ENCODE peak calls at places on chromosomes 2 and 18, in five cellular contexts. M is heart left ventricle; R is CD8-positive, alpha-beta memory T cell; J is transverse colon; V is neural progenitor cell. B is an unnamed sample. For H3K9me3, the result is how much of the 10 kb centered on the place peaks cover.

GRCh38 chr2:83071352-83071751 is 1387.7 kb downstream of the SUCLG1 start:
- DNase-seq in V (no peak), M (no peak), J (no peak), R (no peak), B (no peak)

GRCh38 chr2:207139551-207139950 is 26.2 kb downstream of the KLF7 start:
- DNase-seq in M (no peak), J (no peak), R (no peak), V (no peak), B (no peak)

GRCh38 chr18:48182779-48183178 is 226.4 kb downstream of the ZBTB7C start:
- DNase-seq in R (no peak), M (no peak), V (no peak), J (no peak), B (no peak)

GRCh38 chr2:778680-779350 is 101.6 kb upstream of the TMEM18 start:
- DNase-seq in R (no peak), J (no peak), V (no peak), M (no peak), B (no peak)

GRCh38 chr2:129428086-129428660 is 551.3 kb upstream of the RAB6C start:
- DNase-seq in M (no peak), V (no peak), J (no peak), R (no peak), B (no peak)

GRCh38 chr18:3329471-3329870 is 67.5 kb downstream of the MYL12B start:
- DNase-seq in V (no peak), R (no peak), J (no peak), M (no peak), B (no peak)

GRCh38 chr2:229922449-229923386 is at the start of gene FBXO36:
- DNase-seq in M (peak), V (peak), R (no peak), J (peak), B (peak)

GRCh38 chr18:67951166-67951565 is 434.6 kb upstream of the DSEL start:
- DNase-seq in J (no peak), V (no peak), R (no peak), M (no peak), B (no peak)

GRCh38 chr2:231856959-231857358 is 69.2 kb downstream of the NPPC start:
- DNase-seq in J (no peak), M (no peak), R (no peak), V (no peak), B (no peak)

GRCh38 chr18:62566199-62566598 is 43.4 kb downstream of the ZCCHC2 start:
- DNase-seq in M (no peak), J (peak), R (no peak), V (peak), B (no peak)

GRCh38 chr2:181892795-181893435 is 1.4 kb downstream of the ITPRID2 start:
- DNase-seq in R (no peak), J (no peak), M (no peak), V (no peak), B (no peak)

GRCh38 chr2:69505710-69506109 is 68.5 kb upstream of the NFU1 start:
- DNase-seq in R (no peak), V (no peak), J (no peak), M (no peak), B (no peak)

GRCh38 chr2:42234056-42234455 is 64.9 kb downstream of the EML4 start:
- DNase-seq in V (no peak), R (no peak), J (no peak), M (no peak), B (no peak)

GRCh38 chr2:196601430-196602306 is 37.8 kb upstream of the CCDC150 start:
- DNase-seq in M (peak), V (no peak), J (no peak), R (no peak), B (peak)

GRCh38 chr18:55283309-55283708 is 304.7 kb downstream of the TCF4 start:
- DNase-seq in J (no peak), V (no peak), M (no peak), R (no peak), B (no peak)

GRCh38 chr18:78666666-78667335 is 312.8 kb upstream of the SALL3 start:
- DNase-seq in V (no peak), J (no peak), M (no peak), R (no peak), B (no peak)
- H3K9me3 ChIP-seq in V (under half), J (under half), M (under half), R (under half), B (under half)

GRCh38 chr2:37788602-37789209 is 117.3 kb upstream of the CDC42EP3 start:
- DNase-seq in J (no peak), V (no peak), R (no peak), M (no peak), B (no peak)

GRCh38 chr2:37784071-37784758 is 112.8 kb upstream of the CDC42EP3 start:
- DNase-seq in R (no peak), M (no peak), V (no peak), J (no peak), B (no peak)

GRCh38 chr2:37786153-37786809 is 114.8 kb upstream of the CDC42EP3 start:
- DNase-seq in M (no peak), V (no peak), J (no peak), R (no peak), B (no peak)

GRCh38 chr2:37784759-37785149 is 113.3 kb upstream of the CDC42EP3 start:
- DNase-seq in J (no peak), V (no peak), R (no peak), M (no peak), B (no peak)

DNA sequence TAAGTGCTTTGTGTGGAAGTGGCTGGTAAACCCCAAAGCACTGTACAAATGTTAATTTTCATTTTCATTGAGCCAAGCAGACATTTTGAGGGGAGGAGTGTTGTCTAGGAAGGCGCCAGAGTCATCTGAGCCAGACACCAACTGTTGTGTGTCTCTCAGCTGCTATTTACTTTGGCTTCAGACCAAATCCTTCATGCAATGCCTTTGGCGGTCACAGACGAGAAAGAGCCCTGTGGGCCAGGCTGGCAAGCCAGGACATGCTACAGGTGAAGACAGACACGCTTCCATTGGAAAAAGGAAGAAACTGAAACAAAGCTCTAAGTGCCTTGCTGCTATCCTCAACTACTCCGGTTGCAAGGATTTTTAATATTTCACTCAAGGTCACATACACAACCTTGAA is 115.4 kb upstream of the CDC42EP3 start:
- DNase-seq in V (no peak), J (peak), R (no peak), M (no peak), B (no peak)
- H3K27ac ChIP-seq in V (no peak), J (peak), R (no peak), M (no peak), B (no peak)

DNA sequence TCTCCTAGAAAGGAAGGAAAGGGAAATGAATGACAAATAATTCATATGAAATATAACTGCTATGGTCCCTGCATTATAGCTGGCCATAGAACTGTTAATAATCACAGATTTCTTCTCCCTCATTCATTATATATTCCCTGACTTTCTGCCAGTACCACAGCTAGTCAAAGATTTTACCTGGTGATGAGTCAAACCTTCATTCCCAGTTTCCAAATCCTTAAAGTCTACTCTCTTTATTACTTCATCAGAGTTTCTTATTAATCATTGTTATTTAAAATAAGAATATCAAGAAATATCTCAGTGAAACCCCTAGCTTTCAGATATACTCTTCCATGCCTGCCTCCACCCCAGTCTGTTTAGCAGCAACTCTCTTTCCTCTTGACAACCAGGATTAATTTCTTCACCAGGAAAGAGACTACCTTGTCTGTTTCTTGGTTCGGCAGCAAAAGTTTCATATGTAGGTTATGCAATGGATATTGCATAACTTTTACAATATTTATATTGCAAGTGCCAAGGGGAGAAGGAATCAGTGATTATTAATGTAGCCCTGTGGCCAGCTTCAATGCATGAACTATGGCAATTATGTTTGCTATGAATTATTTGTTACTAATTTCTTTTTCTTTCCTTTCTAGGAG is 533.8 kb downstream of the FBXO15 start:
- DNase-seq in J (no peak), V (no peak), R (no peak), M (no peak), B (no peak)
- H3K9me3 ChIP-seq in J (under half), V (under half), R (under half), M (under half), B (under half)

DNA sequence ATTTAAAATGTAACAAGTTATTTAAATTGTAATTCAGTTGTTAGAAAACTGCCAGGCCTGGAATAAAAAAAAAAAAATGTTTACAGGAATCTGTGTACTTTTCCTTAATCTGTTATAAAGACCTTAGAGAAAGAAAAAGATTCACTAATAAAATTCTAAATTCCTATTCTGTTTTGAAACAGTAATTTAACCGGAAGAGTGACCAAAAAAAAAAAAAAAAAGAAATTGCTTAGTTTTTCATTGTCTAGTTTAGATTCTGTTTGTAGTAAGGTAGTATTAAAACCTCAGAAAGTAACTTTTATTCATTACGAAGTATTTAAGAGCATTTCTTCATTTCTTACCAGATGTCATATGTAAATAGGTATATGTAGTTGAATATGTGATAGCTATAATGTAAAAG is 2.5 kb downstream of the REL start:
- DNase-seq in M (no peak), R (no peak), V (no peak), J (no peak), B (no peak)
- H3K27ac ChIP-seq in M (peak), R (peak), V (no peak), J (peak), B (no peak)

GRCh38 chr18:13700153-13700552 is 26.2 kb downstream of the FAM210A start:
- DNase-seq in R (no peak), V (no peak), M (no peak), J (no peak), B (no peak)
- H3K9me3 ChIP-seq in R (under half), V (under half), M (under half), J (under half), B (under half)

GRCh38 chr2:25838152-25838756 is 40.0 kb downstream of the ASXL2 start:
- DNase-seq in R (no peak), M (no peak), J (no peak), V (no peak), B (no peak)
- H3K27ac ChIP-seq in R (no peak), M (no peak), J (no peak), V (no peak), B (no peak)

GRCh38 chr2:81290846-81291245 is 986.3 kb upstream of the LRRTM1 start:
- DNase-seq in R (no peak), M (no peak), J (no peak), V (no peak), B (no peak)
- H3K9me3 ChIP-seq in R (under half), M (under half), J (under half), V (under half), B (under half)

GRCh38 chr18:41992698-41993097 is 37.7 kb downstream of the PIK3C3 start:
- DNase-seq in J (no peak), V (no peak), M (no peak), R (no peak), B (no peak)
- H3K27ac ChIP-seq in J (no peak), V (no peak), M (no peak), R (no peak), B (no peak)

B was measured in thoracic aorta.